ENCODE peak calls at places on chromosomes 1 and 21, in ten cellular contexts. N is sigmoid colon, O is tibial nerve, C is right lobe of liver, B is IMR-90, L is adrenal gland, V is esophagus muscularis mucosa, Z is ovary, F is body of pancreas, K is H1. X is an unnamed sample.

GRCh38 chr1:11787804-11788436 is 17.8 kb downstream of the MTHFR start:
- DNase-seq in C (no peak), L (no peak), F (no peak), B (no peak), K (no peak), N (no peak), O (no peak), V (no peak), Z (no peak), X (no peak)

GRCh38 chr21:45208627-45208951 is 79.1 kb downstream of the POFUT2 start:
- DNase-seq in K (no peak), F (no peak), Z (no peak), N (no peak), C (no peak), L (no peak), O (no peak), V (no peak), B (peak), X (no peak)

GRCh38 chr1:119308806-119309205 is 59.8 kb upstream of the HAO2 start:
- DNase-seq in K (no peak), C (no peak), V (no peak), B (no peak), N (no peak), L (no peak), O (no peak), Z (no peak), F (no peak), X (no peak)

GRCh38 chr21:27505516-27505915 is 538.6 kb upstream of the ADAMTS5 start:
- DNase-seq in Z (no peak), N (no peak), O (no peak), V (no peak), B (peak), K (no peak), L (no peak), C (no peak), F (no peak), X (no peak)

GRCh38 chr1:229024528-229025119 is 246.3 kb upstream of the RAB4A start:
- DNase-seq in C (peak), L (peak), O (no peak), V (peak), N (peak), B (peak), Z (peak), K (no peak), F (peak), X (no peak)

GRCh38 chr1:244346972-244347618 is 104.6 kb downstream of the ADSS2 start:
- DNase-seq in L (no peak), V (no peak), O (no peak), K (no peak), B (no peak), C (no peak), Z (no peak), N (no peak), F (peak), X (no peak)

GRCh38 chr1:159122005-159122621 is 45.5 kb upstream of the AIM2 start:
- DNase-seq in L (no peak), B (peak), N (no peak), V (no peak), C (no peak), K (no peak), O (no peak), F (no peak), Z (no peak), X (no peak)

GRCh38 chr1:204529371-204529895 is 13.2 kb downstream of the MDM4 start:
- DNase-seq in Z (no peak), B (no peak), O (no peak), C (no peak), L (no peak), N (no peak), K (no peak), V (no peak), F (no peak), X (no peak)

GRCh38 chr1:93905051-93905450 is 4.2 kb downstream of the GCLM start:
- DNase-seq in L (no peak), Z (no peak), F (no peak), K (no peak), V (no peak), O (no peak), C (no peak), N (no peak), B (peak), X (no peak)

GRCh38 chr1:11046270-11046566 is 821 bp downstream of the MASP2 start:
- DNase-seq in O (no peak), F (no peak), C (peak), Z (no peak), K (no peak), N (peak), B (no peak), V (no peak), L (peak), X (no peak)

GRCh38 chr1:89898695-89899470 is 78.1 kb downstream of the LRRC8D start:
- DNase-seq in N (no peak), B (no peak), C (no peak), F (no peak), L (no peak), Z (no peak), O (no peak), K (no peak), V (no peak), X (no peak)

GRCh38 chr1:15141933-15142647 is 11.5 kb upstream of the TMEM51 start:
- DNase-seq in L (peak), V (no peak), F (peak), K (no peak), O (no peak), C (no peak), N (no peak), Z (no peak), B (peak), X (no peak)

GRCh38 chr21:28607545-28607944 is 385.1 kb downstream of the LTN1 start:
- DNase-seq in N (no peak), F (no peak), K (no peak), L (no peak), C (no peak), B (no peak), O (no peak), Z (no peak), V (no peak), X (no peak)

GRCh38 chr1:219988387-219988786 is 57.9 kb downstream of the EPRS1 start:
- DNase-seq in L (no peak), O (no peak), C (no peak), Z (no peak), K (no peak), F (no peak), V (no peak), N (no peak), B (no peak), X (no peak)
- H3K4me3 ChIP-seq in L (no peak), O (no peak), C (no peak), Z (no peak), K (no peak), F (no peak), V (no peak), N (no peak), B (no peak), X (no peak)

DNA sequence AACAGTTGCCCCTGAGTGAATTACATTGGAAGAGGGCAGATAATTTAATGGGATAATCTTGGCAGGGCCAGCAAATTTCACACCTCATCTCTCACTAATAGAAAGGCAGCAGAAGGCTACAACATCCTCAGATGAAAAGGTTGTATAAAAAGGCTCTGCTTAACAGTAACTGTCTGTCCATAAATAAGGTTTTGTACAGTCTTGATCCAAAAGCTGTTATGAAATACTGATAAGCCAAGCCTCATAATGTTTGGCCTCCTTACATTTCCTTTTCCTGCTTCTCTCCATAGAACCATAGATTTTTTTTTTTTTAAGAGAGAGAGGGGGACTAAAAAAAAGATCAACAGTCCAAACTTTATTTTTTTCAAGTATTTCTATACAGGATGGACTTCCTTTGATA is 6.1 kb downstream of the ROR1 start:
- DNase-seq in F (no peak), V (no peak), C (no peak), B (peak), L (no peak), K (no peak), O (no peak), N (no peak), Z (no peak), X (no peak)
- TF ChIP-seq CTCF in F (no peak), V (no peak), C (no peak), B (no peak), L (no peak), K (no peak), O (no peak), N (no peak), Z (no peak), X (no peak)

GRCh38 chr1:41493626-41494350 is 9.3 kb upstream of the EDN2 start:
- DNase-seq in N (no peak), K (no peak), F (no peak), V (no peak), O (no peak), C (no peak), L (no peak), Z (no peak), B (no peak), X (no peak)

GRCh38 chr1:41497056-41497440 is 12.6 kb upstream of the EDN2 start:
- DNase-seq in C (peak), Z (no peak), O (no peak), B (no peak), K (no peak), L (no peak), F (no peak), V (no peak), N (no peak), X (no peak)

GRCh38 chr1:41496080-41497055 is 11.9 kb upstream of the EDN2 start:
- DNase-seq in O (peak), K (peak), C (peak), F (peak), N (peak), V (peak), B (peak), Z (peak), L (peak), X (no peak)

GRCh38 chr1:41494351-41495170 is 10.1 kb upstream of the EDN2 start:
- DNase-seq in L (no peak), C (no peak), F (no peak), O (no peak), K (no peak), N (no peak), Z (no peak), V (no peak), B (no peak), X (no peak)

DNA sequence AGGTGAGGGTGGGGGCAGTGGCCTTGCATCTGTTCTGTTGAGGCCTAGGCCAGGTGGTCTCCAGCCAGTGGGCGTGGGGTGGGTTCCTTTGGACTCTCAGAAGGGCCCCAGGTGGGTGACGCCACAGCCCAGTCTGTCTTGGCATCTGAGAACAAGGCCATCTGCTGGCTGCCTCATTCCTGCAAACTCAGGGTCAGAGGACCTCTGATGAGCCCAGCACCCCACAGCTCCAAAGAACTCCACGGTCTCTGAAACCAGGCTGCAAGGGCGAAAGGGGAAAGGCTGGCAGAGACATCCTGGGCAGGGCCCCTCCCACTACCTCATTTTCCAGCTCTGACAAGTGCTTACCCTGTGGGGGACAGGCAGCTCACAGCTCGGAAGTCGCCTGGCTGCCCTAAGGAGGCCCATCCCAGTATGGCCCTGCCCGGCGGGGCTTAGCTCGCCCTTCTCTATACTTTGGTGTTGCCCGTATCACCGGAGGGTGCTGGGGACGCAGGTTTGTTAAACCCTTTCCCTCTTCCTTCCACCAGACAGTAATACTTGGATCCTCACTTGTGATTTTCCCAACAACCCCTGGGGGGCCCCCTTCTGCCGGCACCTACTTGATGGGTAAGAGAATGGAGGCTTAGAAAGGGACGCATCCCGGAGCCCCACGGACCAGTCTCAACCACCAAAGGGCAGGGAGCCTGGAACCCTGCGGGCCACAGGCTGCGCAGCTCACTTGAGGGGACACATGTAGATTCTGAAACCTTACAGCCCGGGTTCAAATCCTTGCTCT is 10.9 kb upstream of the EDN2 start:
- DNase-seq in F (no peak), O (no peak), K (peak), C (no peak), B (peak), N (no peak), V (no peak), L (peak), Z (peak), X (no peak)
- TF ChIP-seq POLR2A in F (no peak), O (no peak), K (no peak), C (no peak), B (no peak), N (no peak), V (no peak), L (no peak), Z (no peak), X (no peak)

DNA sequence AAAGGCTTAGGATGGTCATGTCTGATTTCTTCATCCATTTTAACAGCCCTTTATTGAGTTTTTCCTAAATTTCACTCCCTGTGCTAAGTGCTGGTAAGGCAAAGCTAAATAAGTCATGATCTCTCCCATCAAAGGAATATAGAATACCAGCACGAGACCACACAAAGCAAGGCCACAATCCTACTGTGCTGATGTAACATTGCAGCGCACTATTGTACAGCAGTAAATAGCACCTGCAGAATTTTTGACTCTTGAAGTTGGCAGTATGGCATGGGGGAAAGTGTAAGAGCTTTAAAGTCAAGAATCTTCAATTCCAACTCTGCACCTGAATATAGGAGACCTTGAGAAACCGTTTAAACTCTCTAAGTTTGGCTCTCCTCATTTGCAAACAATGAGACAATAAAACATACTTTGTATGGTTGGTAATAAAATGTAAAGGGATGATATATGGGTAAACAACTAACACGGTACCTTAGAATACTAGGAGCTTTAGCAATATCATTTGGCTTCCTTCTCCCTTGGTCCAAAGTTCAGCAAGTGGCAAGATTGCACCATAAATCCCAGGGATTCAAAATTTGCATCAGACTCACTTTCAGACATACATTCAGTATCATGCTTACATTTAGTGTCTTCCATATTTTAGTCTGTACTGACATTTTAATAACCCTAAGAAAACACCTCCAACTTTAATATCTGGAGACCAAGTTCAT is 132.9 kb upstream of the PRDX6 start:
- DNase-seq in L (no peak), K (no peak), N (no peak), F (no peak), C (no peak), V (no peak), B (no peak), Z (no peak), O (no peak), X (no peak)
- H3K4me3 ChIP-seq in L (no peak), K (no peak), N (no peak), F (no peak), C (no peak), V (no peak), B (no peak), Z (no peak), O (no peak), X (no peak)

GRCh38 chr21:43360441-43361126 is 66.3 kb downstream of the SIK1 start:
- DNase-seq in L (no peak), V (no peak), K (no peak), C (peak), B (no peak), F (no peak), Z (no peak), N (no peak), O (no peak), X (no peak)

GRCh38 chr21:43362306-43362927 is 64.5 kb downstream of the SIK1 start:
- DNase-seq in L (peak), C (peak), O (peak), N (peak), F (peak), Z (peak), V (no peak), K (peak), B (peak), X (peak)

GRCh38 chr21:43361493-43362296 is 65.2 kb downstream of the SIK1 start:
- DNase-seq in B (peak), N (peak), F (no peak), C (peak), O (no peak), K (no peak), V (no peak), Z (peak), L (no peak), X (no peak)

GRCh38 chr21:43362928-43363314 is 64.0 kb downstream of the SIK1 start:
- DNase-seq in L (no peak), V (no peak), O (no peak), C (peak), N (no peak), F (no peak), B (no peak), K (no peak), Z (no peak), X (no peak)

DNA sequence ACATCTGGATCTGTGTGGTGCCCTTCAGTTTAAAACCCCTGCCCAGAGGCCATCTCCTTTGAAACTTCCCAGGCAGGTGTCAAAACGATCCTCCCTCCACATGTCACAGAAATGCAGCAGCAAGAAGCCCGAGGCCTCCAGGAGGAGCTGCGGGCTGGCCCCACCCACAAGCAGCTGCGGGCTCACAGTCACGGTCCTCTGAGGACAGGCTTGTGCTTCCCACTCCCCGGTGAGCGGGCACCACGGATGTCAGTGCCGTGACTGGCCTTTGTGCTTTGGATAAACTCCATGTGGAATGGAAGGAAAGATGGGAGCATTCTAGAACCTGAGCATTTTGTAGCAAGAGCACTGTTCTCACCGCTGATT is 65.8 kb downstream of the SIK1 start:
- DNase-seq in F (no peak), Z (no peak), N (no peak), K (no peak), B (peak), V (no peak), O (no peak), L (no peak), C (peak), X (no peak)
- TF ChIP-seq CTCF in F (no peak), Z (no peak), N (no peak), K (no peak), B (no peak), V (no peak), O (no peak), L (no peak), C (no peak), X (no peak)

GRCh38 chr1:33338495-33339211 is 17.8 kb upstream of the A3GALT2 start:
- DNase-seq in V (no peak), B (peak), K (no peak), L (peak), C (no peak), Z (peak), O (peak), F (peak), N (peak), X (no peak)
- TF ChIP-seq POLR2A in V (peak), B (no peak), K (no peak), L (peak), C (peak), Z (no peak), O (peak), F (peak), N (peak), X (peak)

GRCh38 chr1:72280714-72281113 is 1.6 kb downstream of the NEGR1 start:
- DNase-seq in L (no peak), C (no peak), N (no peak), V (no peak), K (no peak), O (no peak), F (no peak), B (no peak), Z (no peak), X (no peak)
- H3K4me3 ChIP-seq in L (peak), C (no peak), N (peak), V (peak), K (no peak), O (peak), F (no peak), B (peak), Z (no peak), X (peak)

DNA sequence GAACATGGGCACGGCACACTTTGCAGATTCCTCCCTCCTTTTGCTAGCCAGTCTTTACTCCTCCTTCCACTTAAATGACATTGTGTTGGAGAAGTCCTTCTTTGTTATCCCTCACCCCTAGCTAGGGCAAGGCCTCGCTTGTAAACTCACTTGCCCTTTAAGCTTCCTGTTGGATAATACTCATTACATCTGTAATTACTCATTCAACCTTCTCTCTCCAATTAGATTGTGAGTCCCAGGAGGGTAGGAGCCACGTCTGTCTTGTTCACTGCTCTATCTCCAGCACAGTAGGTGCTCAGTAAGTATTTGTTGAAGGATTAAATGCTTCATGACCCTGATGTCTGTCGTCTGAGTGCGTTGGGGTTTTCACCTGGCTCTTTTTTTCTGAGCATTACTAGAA is 98.7 kb upstream of the USP24 start:
- DNase-seq in L (no peak), C (no peak), K (no peak), N (no peak), V (no peak), F (no peak), Z (no peak), B (peak), O (no peak), X (no peak)
- TF ChIP-seq CTCF in L (no peak), C (no peak), K (no peak), N (no peak), V (no peak), F (no peak), Z (no peak), B (no peak), O (no peak), X (no peak)

X was measured in esophagus squamous epithelium.